ENCODE peak calls at places on chromosomes 3 and 15, in eight cellular contexts. G, O, J, P, Q, I, L and F are unnamed samples.

GRCh38 chr15:62899090-62899493 is 143.5 kb upstream of the TPM1 start:
- DNase-seq in P (no peak), Q (peak; percentile 71), G (no peak), J (peak; percentile 24), I (no peak), O (no peak), L (no peak), F (peak; percentile 34)

GRCh38 chr3:97713634-97714033 is 50.9 kb upstream of the ARL6 start:
- DNase-seq in G (no peak), J (no peak), I (no peak), L (no peak), Q (no peak), O (no peak), P (no peak), F (no peak)

GRCh38 chr3:172415323-172415722 is 32.9 kb downstream of the GHSR start:
- DNase-seq in L (no peak), O (no peak), I (no peak), Q (no peak), G (no peak), P (no peak), J (no peak), F (no peak)

GRCh38 chr3:53821631-53822068 is 24.6 kb downstream of the CHDH start:
- DNase-seq in I (no peak), G (peak; percentile 46), O (no peak), L (no peak), Q (no peak), J (no peak), P (no peak), F (peak; percentile 22)

GRCh38 chr3:160808838-160809237 is 52.8 kb downstream of the PPM1L start:
- DNase-seq in P (no peak), O (no peak), J (peak; percentile 55), L (no peak), Q (no peak), I (no peak), G (peak; percentile 59), F (no peak)

GRCh38 chr3:124786491-124787241 is 56.4 kb downstream of the UMPS start:
- DNase-seq in L (no peak), O (peak; percentile 52), G (no peak), I (no peak), Q (peak; percentile 41), J (no peak), P (no peak), F (peak; percentile 52)

GRCh38 chr3:56219894-56220805 is 248.1 kb downstream of the ERC2 start:
- DNase-seq in L (no peak), Q (no peak), O (no peak), P (no peak), J (no peak), G (no peak), I (no peak), F (peak; percentile 33)

GRCh38 chr3:64693031-64693430 is 5.2 kb upstream of the ADAMTS9 start:
- DNase-seq in Q (no peak), G (no peak), I (no peak), P (no peak), J (no peak), O (no peak), L (no peak), F (no peak)

GRCh38 chr3:22236490-22237271 is 485.7 kb upstream of the ZNF385D start:
- DNase-seq in J (no peak), Q (no peak), L (no peak), O (no peak), G (no peak), I (no peak), P (no peak), F (no peak)

GRCh38 chr3:160796813-160797164 is 40.8 kb downstream of the PPM1L start:
- DNase-seq in L (no peak), J (no peak), G (no peak), P (no peak), I (no peak), O (no peak), Q (peak; percentile 24), F (no peak)

GRCh38 chr15:91853501-91853967 is at the start of gene SLCO3A1:
- DNase-seq in P (peak; percentile 64), I (peak; percentile 72), O (no peak), J (peak; percentile 87), Q (peak; percentile 75), L (peak; percentile 71), G (peak; percentile 82), F (peak; percentile 28)

GRCh38 chr3:86921981-86922680 is 68.8 kb downstream of the VGLL3 start:
- DNase-seq in L (no peak), G (no peak), J (no peak), I (no peak), Q (no peak), O (peak; percentile 8), P (no peak), F (no peak)

GRCh38 chr3:14634763-14635400 is 16.7 kb upstream of the CCDC174 start:
- DNase-seq in G (no peak), Q (no peak), L (no peak), I (no peak), J (no peak), P (no peak), O (peak; percentile 18), F (no peak)

DNA sequence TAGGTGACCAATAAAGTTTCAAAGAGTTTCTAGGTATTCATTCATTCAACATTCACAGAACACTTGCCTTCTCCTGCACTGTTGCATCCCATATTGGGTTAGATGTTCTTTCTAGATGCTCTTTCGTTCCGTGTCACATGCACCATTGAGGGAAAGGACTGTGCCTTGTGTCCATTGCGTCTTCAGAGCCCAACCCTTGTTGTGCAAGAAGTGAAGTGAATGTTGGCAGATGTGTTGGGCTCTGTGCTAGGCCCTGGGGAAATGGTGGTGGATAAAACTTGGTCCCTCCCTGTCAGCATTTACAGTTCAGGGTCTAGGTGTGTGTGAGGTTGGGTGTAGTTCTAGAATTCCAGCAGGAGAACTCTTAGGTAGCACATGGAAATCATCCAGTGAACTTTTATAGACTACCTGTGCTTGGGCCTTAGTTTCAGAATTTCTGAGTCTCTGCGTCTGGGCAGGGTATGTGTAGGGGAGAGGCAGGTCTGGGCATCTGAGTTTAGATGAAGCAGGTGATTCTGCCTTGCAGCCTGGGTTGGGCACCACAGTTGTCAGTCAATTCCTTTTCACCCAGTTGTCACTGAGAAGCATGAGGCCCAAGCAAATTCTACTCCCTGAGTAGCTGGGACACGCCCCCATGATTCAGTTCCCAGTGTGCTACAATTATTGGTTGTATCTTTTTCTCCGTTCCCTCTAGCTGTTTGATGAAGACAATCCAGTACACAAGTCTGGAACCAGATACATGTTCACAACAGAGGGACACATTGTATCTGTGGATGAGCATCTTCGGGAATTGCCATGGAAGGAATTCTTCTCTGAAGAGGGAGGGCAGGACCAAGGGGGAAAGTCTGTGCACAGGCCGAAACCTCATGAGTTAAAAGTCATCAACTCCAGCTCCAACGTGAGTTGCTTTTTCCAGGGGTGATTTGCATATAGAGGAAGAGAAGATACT is 25.4 kb downstream of the EDEM1 start:
- DNase-seq in J (no peak), L (no peak), G (no peak), Q (no peak), P (no peak), O (no peak), I (no peak), F (no peak)
- H3K36me3 ChIP-seq in J (peaks cover 66% of the 10 kb centered on the region), L (peaks cover 91% of the 10 kb centered on the region), G (peaks cover 32% of the 10 kb centered on the region), Q (peaks cover 23% of the 10 kb centered on the region), P (peaks cover 100% of the 10 kb centered on the region), O (peaks cover 76% of the 10 kb centered on the region), I (peaks cover 88% of the 10 kb centered on the region), F (peaks cover 78% of the 10 kb centered on the region)

GRCh38 chr3:48684054-48684349 is 1.7 kb downstream of the NCKIPSD start:
- DNase-seq in J (no peak), O (no peak), I (no peak), L (no peak), P (no peak), G (no peak), Q (no peak), F (no peak)
- H3K36me3 ChIP-seq in J (peaks cover 22% of the 10 kb centered on the region), O (peaks cover 31% of the 10 kb centered on the region), I (peaks cover 16% of the 10 kb centered on the region), L (peaks cover 47% of the 10 kb centered on the region), P (peaks cover 68% of the 10 kb centered on the region), G (peaks cover 5% of the 10 kb centered on the region), Q (peaks cover 2% of the 10 kb centered on the region), F (peaks cover 57% of the 10 kb centered on the region)

DNA sequence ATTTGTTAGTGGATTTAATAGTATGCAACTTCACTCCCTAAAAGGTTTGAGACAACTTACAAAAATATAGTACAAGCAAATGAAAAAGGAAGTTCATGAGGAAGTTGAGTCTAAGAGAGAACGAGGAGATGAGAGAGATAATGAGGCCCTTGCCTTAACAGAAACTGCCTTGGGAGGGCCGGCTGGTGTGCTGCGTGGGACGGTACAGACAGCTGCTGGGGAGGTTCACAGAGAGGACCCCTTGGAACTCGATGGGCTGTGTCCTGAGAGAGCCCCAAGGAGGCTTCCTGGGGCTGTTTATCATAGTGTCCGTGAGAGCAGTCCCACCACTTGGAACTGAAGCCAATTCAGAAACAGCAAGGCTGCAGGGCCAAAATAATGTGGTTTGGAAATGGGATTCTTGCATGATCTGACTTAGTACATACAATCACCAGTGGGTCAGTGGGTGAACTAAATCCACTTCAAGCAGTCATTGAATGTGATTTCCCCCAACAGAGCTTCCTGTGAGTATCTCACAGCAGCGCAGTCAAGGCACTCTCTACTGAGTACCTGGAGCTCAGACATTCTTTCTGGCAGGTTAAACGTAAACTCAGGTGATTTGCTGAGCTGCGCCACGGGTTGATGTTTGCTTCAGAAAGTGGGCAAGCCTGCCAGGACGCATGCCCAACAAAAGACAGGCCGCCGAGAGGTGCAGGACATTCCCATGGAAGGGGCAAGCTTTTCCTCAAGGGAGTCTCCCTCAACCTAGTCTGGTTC is 90.8 kb downstream of the CRTC3 start:
- DNase-seq in O (no peak), Q (no peak), G (no peak), J (no peak), I (no peak), L (no peak), P (no peak), F (no peak)
- H3K36me3 ChIP-seq in O (peaks cover 6% of the 10 kb centered on the region), Q (no peaks in the 10 kb centered on the region), G (no peaks in the 10 kb centered on the region), J (peaks cover 9% of the 10 kb centered on the region), I (peaks cover 38% of the 10 kb centered on the region), L (peaks cover 23% of the 10 kb centered on the region), P (peaks cover 54% of the 10 kb centered on the region), F (peaks cover 44% of the 10 kb centered on the region)

GRCh38 chr15:27864719-27865118 is 234.4 kb downstream of the OCA2 start:
- DNase-seq in O (no peak), G (no peak), P (no peak), J (no peak), I (no peak), Q (no peak), L (no peak), F (no peak)

GRCh38 chr15:27865323-27865922 is 233.7 kb downstream of the OCA2 start:
- DNase-seq in I (no peak), Q (no peak), J (no peak), O (no peak), L (no peak), G (no peak), P (no peak), F (no peak)

GRCh38 chr15:27864076-27864475 is 235.0 kb downstream of the OCA2 start:
- DNase-seq in L (no peak), O (no peak), P (no peak), I (no peak), Q (no peak), G (no peak), J (no peak), F (no peak)

GRCh38 chr15:27861171-27861570 is 237.9 kb downstream of the OCA2 start:
- DNase-seq in L (no peak), G (no peak), Q (no peak), O (no peak), J (no peak), P (no peak), I (no peak), F (no peak)

DNA sequence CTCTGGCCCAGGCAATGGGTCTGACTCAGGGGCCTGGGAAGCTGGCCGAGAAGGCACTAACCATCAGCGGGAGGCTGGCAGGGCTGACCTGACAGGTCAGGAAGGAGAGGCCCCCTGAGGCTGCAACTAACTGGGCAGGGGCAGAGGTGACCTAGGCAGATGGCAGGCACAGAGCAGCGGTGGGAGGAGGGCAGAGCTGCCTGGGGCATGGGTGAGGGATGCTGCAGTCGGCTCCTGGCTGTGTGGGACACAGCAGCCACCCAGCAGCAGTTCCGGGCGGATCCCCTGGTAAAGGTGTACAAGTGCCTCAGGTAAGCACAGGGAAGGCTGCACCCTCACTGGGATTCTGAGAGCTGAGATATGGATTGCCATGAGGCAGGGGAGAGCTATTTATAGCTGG is 236.1 kb downstream of the OCA2 start:
- DNase-seq in G (no peak), O (no peak), L (no peak), P (no peak), I (no peak), Q (no peak), J (no peak), F (no peak)
- H3K36me3 ChIP-seq in G (no peaks in the 10 kb centered on the region), O (no peaks in the 10 kb centered on the region), L (no peaks in the 10 kb centered on the region), P (no peaks in the 10 kb centered on the region), I (no peaks in the 10 kb centered on the region), Q (no peaks in the 10 kb centered on the region), J (no peaks in the 10 kb centered on the region), F (no peaks in the 10 kb centered on the region)